ENCODE peak calls at places on chromosomes 13 and 19, in four cellular contexts. One of them, this sample, is unnamed.
A peak's percentile ranks its signal among the peaks of the same experiment; 100 is the strongest.

GRCh38 chr13:71395053-71395452 is 472.0 kb downstream of the DACH1 start:
- DNase-seq in astrocyte of the cerebellum: no peak
- DNase-seq in iPS-NIHi11: no peak
- DNase-seq in OCI-LY7: no peak
- DNase-seq in this sample: no peak

GRCh38 chr13:98507060-98507797 is 69.7 kb downstream of the STK24 start:
- DNase-seq in astrocyte of the cerebellum: peak; percentile 53
- DNase-seq in iPS-NIHi11: peak; percentile 59
- DNase-seq in OCI-LY7: no peak
- DNase-seq in this sample: peak; percentile 56

GRCh38 chr19:13985771-13986347 is 20.3 kb downstream of the RFX1 start:
- DNase-seq in astrocyte of the cerebellum: no peak
- DNase-seq in iPS-NIHi11: peak; percentile 68
- DNase-seq in OCI-LY7: peak; percentile 31
- DNase-seq in this sample: no peak

GRCh38 chr13:79314652-79315051 is 91.4 kb downstream of the RBM26 start:
- DNase-seq in astrocyte of the cerebellum: no peak
- DNase-seq in iPS-NIHi11: no peak
- DNase-seq in OCI-LY7: no peak
- DNase-seq in this sample: no peak

GRCh38 chr13:113148940-113149503 is 9.4 kb upstream of the PROZ start:
- DNase-seq in astrocyte of the cerebellum: no peak
- DNase-seq in iPS-NIHi11: no peak
- DNase-seq in OCI-LY7: no peak
- DNase-seq in this sample: no peak

GRCh38 chr19:39969266-39969665 is 1.7 kb upstream of the PSMC4 start:
- DNase-seq in astrocyte of the cerebellum: no peak
- DNase-seq in iPS-NIHi11: no peak
- DNase-seq in OCI-LY7: no peak
- DNase-seq in this sample: peak; percentile 31

GRCh38 chr13:20461481-20461859 is 64.2 kb downstream of the CRYL1 start:
- DNase-seq in astrocyte of the cerebellum: peak; percentile 27
- DNase-seq in iPS-NIHi11: no peak
- DNase-seq in OCI-LY7: no peak
- DNase-seq in this sample: peak; percentile 67

GRCh38 chr19:2561895-2562294 is 86.0 kb downstream of the GADD45B start:
- DNase-seq in astrocyte of the cerebellum: no peak
- DNase-seq in iPS-NIHi11: no peak
- DNase-seq in OCI-LY7: peak; percentile 82
- DNase-seq in this sample: no peak

GRCh38 chr19:15640294-15640903 is at the start of gene CYP4F3:
- DNase-seq in astrocyte of the cerebellum: no peak
- DNase-seq in iPS-NIHi11: peak; percentile 39
- DNase-seq in OCI-LY7: no peak
- DNase-seq in this sample: no peak

GRCh38 chr19:8366961-8367326 is 3.0 kb downstream of the ANGPTL4 start:
- DNase-seq in astrocyte of the cerebellum: no peak
- DNase-seq in iPS-NIHi11: no peak
- DNase-seq in OCI-LY7: no peak
- DNase-seq in this sample: no peak

GRCh38 chr13:33554919-33555791 is 262.8 kb upstream of the RFC3 start:
- DNase-seq in astrocyte of the cerebellum: no peak
- DNase-seq in iPS-NIHi11: no peak
- DNase-seq in OCI-LY7: no peak
- DNase-seq in this sample: peak; percentile 29

GRCh38 chr19:45023048-45023447 is 15.8 kb upstream of the CLASRP start:
- DNase-seq in astrocyte of the cerebellum: no peak
- DNase-seq in iPS-NIHi11: no peak
- DNase-seq in OCI-LY7: no peak
- DNase-seq in this sample: no peak

GRCh38 chr13:36673838-36674326 is at the start of gene SERTM1:
- DNase-seq in astrocyte of the cerebellum: no peak
- DNase-seq in iPS-NIHi11: peak; percentile 88
- DNase-seq in OCI-LY7: no peak
- DNase-seq in this sample: peak; percentile 38

GRCh38 chr13:105165449-105166125 is 1369.9 kb downstream of the EFNB2 start:
- DNase-seq in astrocyte of the cerebellum: no peak
- DNase-seq in iPS-NIHi11: no peak
- DNase-seq in OCI-LY7: no peak
- DNase-seq in this sample: no peak

GRCh38 chr13:89205856-89206255 is 1534.7 kb downstream of the SLITRK5 start:
- DNase-seq in astrocyte of the cerebellum: no peak
- DNase-seq in iPS-NIHi11: no peak
- DNase-seq in OCI-LY7: no peak
- DNase-seq in this sample: no peak

GRCh38 chr13:46552302-46552680 is 679 bp upstream of the LRCH1 start:
- DNase-seq in astrocyte of the cerebellum: no peak
- DNase-seq in iPS-NIHi11: no peak
- DNase-seq in OCI-LY7: no peak
- DNase-seq in this sample: no peak

GRCh38 chr19:18340237-18340989 is at the start of gene PGPEP1:
- DNase-seq in astrocyte of the cerebellum: no peak
- DNase-seq in iPS-NIHi11: peak; percentile 96
- DNase-seq in OCI-LY7: peak; percentile 81
- DNase-seq in this sample: peak; percentile 37